ENCODE peak calls at places on chromosome 7, in ten cellular contexts. One of them, this sample, is unnamed.

GRCh38 chr7:157434701-157435100 is 97.9 kb downstream of the DNAJB6 start:
- DNase-seq in NCI-H1092 treated with DMSO at 0.1 percent for 48 hours: no peak
- DNase-seq in NCI-H1694 treated with DMSO at 0.1 percent for 48 hours: no peak
- DNase-seq in germinal center: no peak
- DNase-seq in kidney tubule cell: no peak
- DNase-seq in mammary epithelial cell: no peak
- DNase-seq in NCI-H1417: no peak
- DNase-seq in psoas muscle: no peak
- DNase-seq in GM12865: no peak
- DNase-seq in Ammon's horn: no peak
- DNase-seq in this sample: no peak

GRCh38 chr7:98864726-98865420 is 4.9 kb downstream of the TMEM130 start:
- DNase-seq in NCI-H1092 treated with DMSO at 0.1 percent for 48 hours: no peak
- DNase-seq in NCI-H1694 treated with DMSO at 0.1 percent for 48 hours: no peak
- DNase-seq in germinal center: no peak
- DNase-seq in kidney tubule cell: peak; percentile 32
- DNase-seq in mammary epithelial cell: no peak
- DNase-seq in NCI-H1417: no peak
- DNase-seq in psoas muscle: no peak
- DNase-seq in GM12865: no peak
- DNase-seq in Ammon's horn: no peak
- DNase-seq in this sample: no peak

GRCh38 chr7:117127585-117128168 is 174.4 kb downstream of the ST7 start:
- DNase-seq in NCI-H1092 treated with DMSO at 0.1 percent for 48 hours: peak; percentile 59
- DNase-seq in NCI-H1694 treated with DMSO at 0.1 percent for 48 hours: peak; percentile 75
- DNase-seq in germinal center: peak; percentile 9
- DNase-seq in kidney tubule cell: peak; percentile 57
- DNase-seq in mammary epithelial cell: peak; percentile 31
- DNase-seq in NCI-H1417: peak; percentile 86
- DNase-seq in psoas muscle: peak; percentile 18
- DNase-seq in GM12865: peak; percentile 73
- DNase-seq in Ammon's horn: peak; percentile 77
- DNase-seq in this sample: peak; percentile 66

GRCh38 chr7:18354686-18355085 is 140.9 kb upstream of the HDAC9 start:
- DNase-seq in NCI-H1092 treated with DMSO at 0.1 percent for 48 hours: no peak
- DNase-seq in NCI-H1694 treated with DMSO at 0.1 percent for 48 hours: no peak
- DNase-seq in germinal center: no peak
- DNase-seq in kidney tubule cell: no peak
- DNase-seq in mammary epithelial cell: no peak
- DNase-seq in NCI-H1417: peak; percentile 44
- DNase-seq in psoas muscle: no peak
- DNase-seq in GM12865: no peak
- DNase-seq in Ammon's horn: no peak
- DNase-seq in this sample: no peak

GRCh38 chr7:109256762-109257560 is 687.3 kb downstream of the DNAJB9 start:
- DNase-seq in NCI-H1092 treated with DMSO at 0.1 percent for 48 hours: no peak
- DNase-seq in NCI-H1694 treated with DMSO at 0.1 percent for 48 hours: no peak
- DNase-seq in germinal center: no peak
- DNase-seq in kidney tubule cell: no peak
- DNase-seq in mammary epithelial cell: no peak
- DNase-seq in NCI-H1417: no peak
- DNase-seq in psoas muscle: no peak
- DNase-seq in GM12865: no peak
- DNase-seq in Ammon's horn: no peak
- DNase-seq in this sample: no peak

GRCh38 chr7:140062528-140063299 is at the start of gene PARP12:
- DNase-seq in NCI-H1092 treated with DMSO at 0.1 percent for 48 hours: peak; percentile 81
- DNase-seq in NCI-H1694 treated with DMSO at 0.1 percent for 48 hours: peak; percentile 25
- DNase-seq in germinal center: peak; percentile 86
- DNase-seq in kidney tubule cell: peak; percentile 92
- DNase-seq in mammary epithelial cell: peak; percentile 76
- DNase-seq in NCI-H1417: peak; percentile 89
- DNase-seq in psoas muscle: peak; percentile 91
- DNase-seq in GM12865: peak; percentile 95
- DNase-seq in Ammon's horn: peak; percentile 61
- DNase-seq in this sample: peak; percentile 85

GRCh38 chr7:42745357-42746022 is 166.4 kb downstream of the C7orf25 start:
- DNase-seq in NCI-H1092 treated with DMSO at 0.1 percent for 48 hours: no peak
- DNase-seq in NCI-H1694 treated with DMSO at 0.1 percent for 48 hours: no peak
- DNase-seq in germinal center: peak; percentile 13
- DNase-seq in kidney tubule cell: peak; percentile 11
- DNase-seq in mammary epithelial cell: no peak
- DNase-seq in NCI-H1417: peak; percentile 27
- DNase-seq in psoas muscle: peak; percentile 39
- DNase-seq in GM12865: peak; percentile 50
- DNase-seq in Ammon's horn: no peak
- DNase-seq in this sample: peak; percentile 55

GRCh38 chr7:139915864-139916716 is 87.0 kb downstream of the TBXAS1 start:
- DNase-seq in NCI-H1092 treated with DMSO at 0.1 percent for 48 hours: no peak
- DNase-seq in NCI-H1694 treated with DMSO at 0.1 percent for 48 hours: no peak
- DNase-seq in germinal center: peak; percentile 67
- DNase-seq in kidney tubule cell: peak; percentile 98
- DNase-seq in mammary epithelial cell: peak; percentile 98
- DNase-seq in NCI-H1417: no peak
- DNase-seq in psoas muscle: peak; percentile 51
- DNase-seq in GM12865: peak; percentile 93
- DNase-seq in Ammon's horn: no peak
- DNase-seq in this sample: peak; percentile 97

GRCh38 chr7:101362334-101363195 is at the start of gene COL26A1:
- DNase-seq in NCI-H1092 treated with DMSO at 0.1 percent for 48 hours: peak; percentile 25
- DNase-seq in NCI-H1694 treated with DMSO at 0.1 percent for 48 hours: no peak
- DNase-seq in germinal center: peak; percentile 20
- DNase-seq in kidney tubule cell: peak; percentile 38
- DNase-seq in mammary epithelial cell: no peak
- DNase-seq in NCI-H1417: peak; percentile 43
- DNase-seq in psoas muscle: peak; percentile 17
- DNase-seq in GM12865: no peak
- DNase-seq in Ammon's horn: no peak
- DNase-seq in this sample: no peak

GRCh38 chr7:151248191-151249033 is at the start of gene SMARCD3:
- DNase-seq in NCI-H1092 treated with DMSO at 0.1 percent for 48 hours: peak; percentile 27
- DNase-seq in NCI-H1694 treated with DMSO at 0.1 percent for 48 hours: peak; percentile 23
- DNase-seq in germinal center: no peak
- DNase-seq in kidney tubule cell: peak; percentile 60
- DNase-seq in mammary epithelial cell: peak; percentile 16
- DNase-seq in NCI-H1417: peak; percentile 72
- DNase-seq in psoas muscle: peak; percentile 69
- DNase-seq in GM12865: no peak
- DNase-seq in Ammon's horn: peak; percentile 66
- DNase-seq in this sample: peak; percentile 47

GRCh38 chr7:25805027-25805687 is 346.8 kb upstream of the NFE2L3 start:
- DNase-seq in NCI-H1092 treated with DMSO at 0.1 percent for 48 hours: peak; percentile 26
- DNase-seq in NCI-H1694 treated with DMSO at 0.1 percent for 48 hours: no peak
- DNase-seq in germinal center: no peak
- DNase-seq in kidney tubule cell: peak; percentile 35
- DNase-seq in mammary epithelial cell: peak; percentile 42
- DNase-seq in NCI-H1417: peak; percentile 73
- DNase-seq in psoas muscle: no peak
- DNase-seq in GM12865: no peak
- DNase-seq in Ammon's horn: no peak
- DNase-seq in this sample: peak; percentile 58

GRCh38 chr7:6090738-6091505 is 59.7 kb downstream of the ANKRD61 start:
- DNase-seq in NCI-H1092 treated with DMSO at 0.1 percent for 48 hours: no peak
- DNase-seq in NCI-H1694 treated with DMSO at 0.1 percent for 48 hours: no peak
- DNase-seq in germinal center: no peak
- DNase-seq in kidney tubule cell: no peak
- DNase-seq in mammary epithelial cell: no peak
- DNase-seq in NCI-H1417: no peak
- DNase-seq in psoas muscle: no peak
- DNase-seq in GM12865: no peak
- DNase-seq in Ammon's horn: no peak
- DNase-seq in this sample: no peak

GRCh38 chr7:146115665-146116451 is 743 bp upstream of the CNTNAP2 start:
- DNase-seq in NCI-H1092 treated with DMSO at 0.1 percent for 48 hours: peak; percentile 91
- DNase-seq in NCI-H1694 treated with DMSO at 0.1 percent for 48 hours: peak; percentile 65
- DNase-seq in germinal center: peak; percentile 16
- DNase-seq in kidney tubule cell: peak; percentile 33
- DNase-seq in mammary epithelial cell: peak; percentile 3
- DNase-seq in NCI-H1417: peak; percentile 90
- DNase-seq in psoas muscle: peak; percentile 16
- DNase-seq in GM12865: peak; percentile 4
- DNase-seq in Ammon's horn: peak; percentile 59
- DNase-seq in this sample: peak; percentile 53

GRCh38 chr7:148850564-148850963 is 33.5 kb downstream of the EZH2 start:
- DNase-seq in NCI-H1092 treated with DMSO at 0.1 percent for 48 hours: no peak
- DNase-seq in NCI-H1694 treated with DMSO at 0.1 percent for 48 hours: no peak
- DNase-seq in germinal center: no peak
- DNase-seq in kidney tubule cell: no peak
- DNase-seq in mammary epithelial cell: no peak
- DNase-seq in NCI-H1417: no peak
- DNase-seq in psoas muscle: no peak
- DNase-seq in GM12865: no peak
- DNase-seq in Ammon's horn: no peak
- DNase-seq in this sample: no peak

GRCh38 chr7:102993532-102994029 is 80.8 kb downstream of the LRRC17 start:
- DNase-seq in NCI-H1092 treated with DMSO at 0.1 percent for 48 hours: no peak
- DNase-seq in NCI-H1694 treated with DMSO at 0.1 percent for 48 hours: no peak
- DNase-seq in germinal center: no peak
- DNase-seq in kidney tubule cell: no peak
- DNase-seq in mammary epithelial cell: peak; percentile 2
- DNase-seq in NCI-H1417: no peak
- DNase-seq in psoas muscle: no peak
- DNase-seq in GM12865: no peak
- DNase-seq in Ammon's horn: peak; percentile 57
- DNase-seq in this sample: no peak

GRCh38 chr7:37488163-37488759 is 39.6 kb upstream of the ELMO1 start:
- DNase-seq in NCI-H1092 treated with DMSO at 0.1 percent for 48 hours: no peak
- DNase-seq in NCI-H1694 treated with DMSO at 0.1 percent for 48 hours: no peak
- DNase-seq in germinal center: no peak
- DNase-seq in kidney tubule cell: peak; percentile 77
- DNase-seq in mammary epithelial cell: peak; percentile 58
- DNase-seq in NCI-H1417: no peak
- DNase-seq in psoas muscle: no peak
- DNase-seq in GM12865: peak; percentile 20
- DNase-seq in Ammon's horn: no peak
- DNase-seq in this sample: peak; percentile 77

GRCh38 chr7:19674266-19674960 is 34.4 kb downstream of the POLR1F start:
- DNase-seq in NCI-H1092 treated with DMSO at 0.1 percent for 48 hours: no peak
- DNase-seq in NCI-H1694 treated with DMSO at 0.1 percent for 48 hours: no peak
- DNase-seq in germinal center: no peak
- DNase-seq in kidney tubule cell: no peak
- DNase-seq in mammary epithelial cell: peak; percentile 9
- DNase-seq in NCI-H1417: no peak
- DNase-seq in psoas muscle: no peak
- DNase-seq in GM12865: no peak
- DNase-seq in Ammon's horn: no peak
- DNase-seq in this sample: peak; percentile 56

GRCh38 chr7:13879994-13880686 is 109.3 kb downstream of the ETV1 start:
- DNase-seq in NCI-H1092 treated with DMSO at 0.1 percent for 48 hours: no peak
- DNase-seq in NCI-H1694 treated with DMSO at 0.1 percent for 48 hours: no peak
- DNase-seq in germinal center: no peak
- DNase-seq in kidney tubule cell: peak; percentile 63
- DNase-seq in mammary epithelial cell: peak; percentile 87
- DNase-seq in NCI-H1417: no peak
- DNase-seq in psoas muscle: no peak
- DNase-seq in GM12865: no peak
- DNase-seq in Ammon's horn: no peak
- DNase-seq in this sample: peak; percentile 85

GRCh38 chr7:47497367-47498096 is 84.4 kb downstream of the TNS3 start:
- DNase-seq in NCI-H1092 treated with DMSO at 0.1 percent for 48 hours: no peak
- DNase-seq in NCI-H1694 treated with DMSO at 0.1 percent for 48 hours: no peak
- DNase-seq in germinal center: peak; percentile 69
- DNase-seq in kidney tubule cell: no peak
- DNase-seq in mammary epithelial cell: no peak
- DNase-seq in NCI-H1417: peak; percentile 41
- DNase-seq in psoas muscle: no peak
- DNase-seq in GM12865: peak; percentile 84
- DNase-seq in Ammon's horn: peak; percentile 49
- DNase-seq in this sample: no peak

GRCh38 chr7:137096607-137097006 is 228.2 kb downstream of the CHRM2 start:
- DNase-seq in NCI-H1092 treated with DMSO at 0.1 percent for 48 hours: no peak
- DNase-seq in NCI-H1694 treated with DMSO at 0.1 percent for 48 hours: no peak
- DNase-seq in germinal center: no peak
- DNase-seq in kidney tubule cell: no peak
- DNase-seq in mammary epithelial cell: no peak
- DNase-seq in NCI-H1417: no peak
- DNase-seq in psoas muscle: no peak
- DNase-seq in GM12865: no peak
- DNase-seq in Ammon's horn: no peak
- DNase-seq in this sample: no peak

GRCh38 chr7:11212816-11213215 is 239.1 kb downstream of the PHF14 start:
- DNase-seq in NCI-H1092 treated with DMSO at 0.1 percent for 48 hours: no peak
- DNase-seq in NCI-H1694 treated with DMSO at 0.1 percent for 48 hours: no peak
- DNase-seq in germinal center: no peak
- DNase-seq in kidney tubule cell: no peak
- DNase-seq in mammary epithelial cell: no peak
- DNase-seq in NCI-H1417: peak; percentile 75
- DNase-seq in psoas muscle: no peak
- DNase-seq in GM12865: no peak
- DNase-seq in Ammon's horn: no peak
- DNase-seq in this sample: peak; percentile 17

GRCh38 chr7:101924171-101924570 is 106.7 kb downstream of the CUX1 start:
- DNase-seq in NCI-H1092 treated with DMSO at 0.1 percent for 48 hours: no peak
- DNase-seq in NCI-H1694 treated with DMSO at 0.1 percent for 48 hours: no peak
- DNase-seq in germinal center: no peak
- DNase-seq in kidney tubule cell: peak; percentile 36
- DNase-seq in mammary epithelial cell: no peak
- DNase-seq in NCI-H1417: no peak
- DNase-seq in psoas muscle: no peak
- DNase-seq in GM12865: no peak
- DNase-seq in Ammon's horn: no peak
- DNase-seq in this sample: no peak

GRCh38 chr7:129804301-129805085 is 148.3 kb downstream of the UBE2H start:
- DNase-seq in NCI-H1092 treated with DMSO at 0.1 percent for 48 hours: no peak
- DNase-seq in NCI-H1694 treated with DMSO at 0.1 percent for 48 hours: no peak
- DNase-seq in germinal center: no peak
- DNase-seq in kidney tubule cell: no peak
- DNase-seq in mammary epithelial cell: no peak
- DNase-seq in NCI-H1417: no peak
- DNase-seq in psoas muscle: no peak
- DNase-seq in GM12865: no peak
- DNase-seq in Ammon's horn: no peak
- DNase-seq in this sample: no peak

GRCh38 chr7:6026011-6026819 is 5.0 kb upstream of the ANKRD61 start:
- DNase-seq in NCI-H1092 treated with DMSO at 0.1 percent for 48 hours: peak; percentile 8
- DNase-seq in NCI-H1694 treated with DMSO at 0.1 percent for 48 hours: no peak
- DNase-seq in germinal center: peak; percentile 80
- DNase-seq in kidney tubule cell: peak; percentile 51
- DNase-seq in mammary epithelial cell: peak; percentile 19
- DNase-seq in NCI-H1417: peak; percentile 39
- DNase-seq in psoas muscle: peak; percentile 78
- DNase-seq in GM12865: peak; percentile 78
- DNase-seq in Ammon's horn: peak; percentile 58
- DNase-seq in this sample: peak; percentile 46

GRCh38 chr7:128849156-128849515 is 13.5 kb upstream of the ATP6V1F start:
- DNase-seq in NCI-H1092 treated with DMSO at 0.1 percent for 48 hours: no peak
- DNase-seq in NCI-H1694 treated with DMSO at 0.1 percent for 48 hours: no peak
- DNase-seq in germinal center: no peak
- DNase-seq in kidney tubule cell: no peak
- DNase-seq in mammary epithelial cell: no peak
- DNase-seq in NCI-H1417: no peak
- DNase-seq in psoas muscle: no peak
- DNase-seq in GM12865: no peak
- DNase-seq in Ammon's horn: no peak
- DNase-seq in this sample: no peak

GRCh38 chr7:71261066-71261465 is 129.1 kb downstream of the GALNT17 start:
- DNase-seq in NCI-H1092 treated with DMSO at 0.1 percent for 48 hours: no peak
- DNase-seq in NCI-H1694 treated with DMSO at 0.1 percent for 48 hours: no peak
- DNase-seq in germinal center: no peak
- DNase-seq in kidney tubule cell: no peak
- DNase-seq in mammary epithelial cell: no peak
- DNase-seq in NCI-H1417: no peak
- DNase-seq in psoas muscle: no peak
- DNase-seq in GM12865: no peak
- DNase-seq in Ammon's horn: no peak
- DNase-seq in this sample: no peak

GRCh38 chr7:107995184-107996071 is 7.5 kb downstream of the LAMB1 start:
- DNase-seq in NCI-H1092 treated with DMSO at 0.1 percent for 48 hours: no peak
- DNase-seq in NCI-H1694 treated with DMSO at 0.1 percent for 48 hours: no peak
- DNase-seq in germinal center: no peak
- DNase-seq in kidney tubule cell: peak; percentile 91
- DNase-seq in mammary epithelial cell: peak; percentile 75
- DNase-seq in NCI-H1417: peak; percentile 82
- DNase-seq in psoas muscle: no peak
- DNase-seq in GM12865: no peak
- DNase-seq in Ammon's horn: no peak
- DNase-seq in this sample: peak; percentile 69

GRCh38 chr7:123602648-123603047 is 1.0 kb downstream of the ASB15 start:
- DNase-seq in NCI-H1092 treated with DMSO at 0.1 percent for 48 hours: no peak
- DNase-seq in NCI-H1694 treated with DMSO at 0.1 percent for 48 hours: no peak
- DNase-seq in germinal center: no peak
- DNase-seq in kidney tubule cell: no peak
- DNase-seq in mammary epithelial cell: no peak
- DNase-seq in NCI-H1417: no peak
- DNase-seq in psoas muscle: no peak
- DNase-seq in GM12865: no peak
- DNase-seq in Ammon's horn: no peak
- DNase-seq in this sample: no peak